ENCODE peak calls at places on chromosome X, in nine cellular contexts. One of them, this sample, is unnamed.

GRCh38 chrX:39445336-39445735 is 644.1 kb downstream of the MID1IP1 start:
- DNase-seq in sigmoid colon: no peak
- DNase-seq in prostate gland: peak; percentile 4
- DNase-seq in testis: peak; percentile 40
- DNase-seq in suprapubic skin: no peak
- DNase-seq in ovary: no peak
- DNase-seq in tibial nerve: no peak
- DNase-seq in heart left ventricle: no peak
- DNase-seq in right lobe of liver: no peak
- DNase-seq in this sample: no peak

GRCh38 chrX:9324676-9325075 is 140.2 kb upstream of the TBL1X start:
- DNase-seq in right lobe of liver: no peak
- DNase-seq in ovary: no peak
- DNase-seq in testis: no peak
- DNase-seq in prostate gland: no peak
- DNase-seq in heart left ventricle: no peak
- DNase-seq in tibial nerve: no peak
- DNase-seq in suprapubic skin: no peak
- DNase-seq in sigmoid colon: no peak
- DNase-seq in this sample: no peak

GRCh38 chrX:123695242-123695641 is 37.6 kb downstream of the THOC2 start:
- DNase-seq in sigmoid colon: no peak
- DNase-seq in right lobe of liver: no peak
- DNase-seq in testis: no peak
- DNase-seq in suprapubic skin: no peak
- DNase-seq in prostate gland: no peak
- DNase-seq in ovary: no peak
- DNase-seq in heart left ventricle: no peak
- DNase-seq in tibial nerve: no peak
- DNase-seq in this sample: no peak

GRCh38 chrX:132443736-132444135 is 45.1 kb downstream of the MBNL3 start:
- DNase-seq in suprapubic skin: no peak
- DNase-seq in heart left ventricle: no peak
- DNase-seq in sigmoid colon: no peak
- DNase-seq in ovary: no peak
- DNase-seq in testis: no peak
- DNase-seq in tibial nerve: no peak
- DNase-seq in prostate gland: no peak
- DNase-seq in right lobe of liver: no peak
- DNase-seq in this sample: no peak

GRCh38 chrX:15822922-15823321 is 31.7 kb downstream of the AP1S2 start:
- DNase-seq in tibial nerve: no peak
- DNase-seq in sigmoid colon: no peak
- DNase-seq in testis: no peak
- DNase-seq in right lobe of liver: no peak
- DNase-seq in prostate gland: no peak
- DNase-seq in suprapubic skin: no peak
- DNase-seq in heart left ventricle: no peak
- DNase-seq in ovary: no peak
- DNase-seq in this sample: no peak

GRCh38 chrX:78708171-78708570 is 39.3 kb upstream of the LPAR4 start:
- DNase-seq in sigmoid colon: no peak
- DNase-seq in ovary: no peak
- DNase-seq in testis: no peak
- DNase-seq in right lobe of liver: no peak
- DNase-seq in tibial nerve: no peak
- DNase-seq in prostate gland: no peak
- DNase-seq in suprapubic skin: no peak
- DNase-seq in heart left ventricle: no peak
- DNase-seq in this sample: no peak

GRCh38 chrX:51954592-51954991 is 61.2 kb downstream of the MAGED1 start:
- DNase-seq in heart left ventricle: no peak
- DNase-seq in ovary: no peak
- DNase-seq in right lobe of liver: no peak
- DNase-seq in prostate gland: no peak
- DNase-seq in suprapubic skin: no peak
- DNase-seq in testis: no peak
- DNase-seq in tibial nerve: no peak
- DNase-seq in sigmoid colon: no peak
- DNase-seq in this sample: no peak

GRCh38 chrX:29561417-29561816 is 653.9 kb upstream of the MAGEB2 start:
- DNase-seq in testis: no peak
- DNase-seq in sigmoid colon: no peak
- DNase-seq in ovary: no peak
- DNase-seq in heart left ventricle: no peak
- DNase-seq in suprapubic skin: no peak
- DNase-seq in prostate gland: no peak
- DNase-seq in right lobe of liver: no peak
- DNase-seq in tibial nerve: no peak
- DNase-seq in this sample: no peak

GRCh38 chrX:84318661-84319060 is 130.7 kb upstream of the RPS6KA6 start:
- DNase-seq in ovary: no peak
- DNase-seq in suprapubic skin: no peak
- DNase-seq in sigmoid colon: no peak
- DNase-seq in testis: no peak
- DNase-seq in heart left ventricle: no peak
- DNase-seq in right lobe of liver: no peak
- DNase-seq in tibial nerve: no peak
- DNase-seq in prostate gland: no peak
- DNase-seq in this sample: no peak

GRCh38 chrX:112761239-112762207 is 79.1 kb downstream of the AMOT start:
- DNase-seq in sigmoid colon: no peak
- DNase-seq in tibial nerve: no peak
- DNase-seq in ovary: no peak
- DNase-seq in heart left ventricle: no peak
- DNase-seq in suprapubic skin: no peak
- DNase-seq in prostate gland: no peak
- DNase-seq in testis: no peak
- DNase-seq in right lobe of liver: no peak
- DNase-seq in this sample: no peak

DNA sequence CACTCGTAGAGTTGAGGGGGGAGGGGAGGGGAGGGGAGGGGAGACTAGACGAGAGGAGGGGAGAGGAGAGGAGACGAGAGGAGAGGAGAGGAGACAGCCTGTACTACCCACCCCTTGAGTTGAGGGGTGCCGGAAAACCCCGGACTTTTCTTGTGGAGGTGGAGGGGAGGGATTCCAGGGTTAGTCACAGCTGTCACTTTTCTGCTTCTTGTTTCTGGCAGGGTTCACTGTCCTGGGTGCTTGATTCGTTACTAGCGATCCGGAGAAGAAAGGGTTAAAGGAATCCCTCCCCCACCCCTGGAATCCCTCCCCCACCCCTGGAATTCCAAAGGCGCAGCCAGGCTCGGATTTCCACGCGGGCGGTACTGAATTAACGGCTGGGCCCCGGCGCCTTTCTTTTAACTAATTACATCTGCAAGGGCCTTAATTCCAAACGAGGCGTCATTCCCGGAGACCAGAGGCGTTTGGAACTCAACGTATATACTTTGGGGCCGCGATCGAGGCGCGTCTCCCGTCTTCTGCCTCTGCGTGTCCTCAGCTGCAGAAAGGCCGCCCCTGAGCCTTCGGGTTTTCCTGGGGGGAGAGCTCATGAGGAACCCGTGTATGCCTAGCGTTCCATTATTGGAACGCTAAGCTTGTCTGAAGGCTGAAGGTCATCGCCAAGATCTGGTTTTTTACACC is 20.1 kb upstream of the CSF2RA start:
- DNase-seq in right lobe of liver: no peak
- DNase-seq in ovary: no peak
- DNase-seq in suprapubic skin: no peak
- DNase-seq in tibial nerve: no peak
- DNase-seq in prostate gland: no peak
- DNase-seq in testis: peak; percentile 46
- DNase-seq in heart left ventricle: no peak
- DNase-seq in sigmoid colon: no peak
- DNase-seq in this sample: no peak
- H3K4me3 ChIP-seq in right lobe of liver: no peak overlapping the region
- H3K4me3 ChIP-seq in ovary: no peak overlapping the region
- H3K4me3 ChIP-seq in suprapubic skin: peak overlapping the region; percentile 21
- H3K4me3 ChIP-seq in tibial nerve: peak overlapping the region; percentile 38
- H3K4me3 ChIP-seq in prostate gland: no peak overlapping the region
- H3K4me3 ChIP-seq in testis: no peak overlapping the region
- H3K4me3 ChIP-seq in heart left ventricle: peak overlapping the region; percentile 15
- H3K4me3 ChIP-seq in sigmoid colon: peak overlapping the region; percentile 27
- H3K4me3 ChIP-seq in this sample: no peak overlapping the region

GRCh38 chrX:46311581-46312120 is 233.6 kb downstream of the ZNF674 start:
- DNase-seq in testis: no peak
- DNase-seq in ovary: no peak
- DNase-seq in suprapubic skin: no peak
- DNase-seq in tibial nerve: no peak
- DNase-seq in sigmoid colon: no peak
- DNase-seq in heart left ventricle: no peak
- DNase-seq in right lobe of liver: no peak
- DNase-seq in prostate gland: no peak
- DNase-seq in this sample: no peak

GRCh38 chrX:46306103-46306502 is 239.1 kb downstream of the ZNF674 start:
- DNase-seq in testis: no peak
- DNase-seq in heart left ventricle: no peak
- DNase-seq in tibial nerve: no peak
- DNase-seq in sigmoid colon: no peak
- DNase-seq in right lobe of liver: no peak
- DNase-seq in suprapubic skin: no peak
- DNase-seq in ovary: no peak
- DNase-seq in prostate gland: peak; percentile 16
- DNase-seq in this sample: no peak

GRCh38 chrX:46310815-46311497 is 234.3 kb downstream of the ZNF674 start:
- DNase-seq in tibial nerve: no peak
- DNase-seq in prostate gland: no peak
- DNase-seq in heart left ventricle: no peak
- DNase-seq in right lobe of liver: no peak
- DNase-seq in sigmoid colon: no peak
- DNase-seq in testis: no peak
- DNase-seq in suprapubic skin: no peak
- DNase-seq in ovary: no peak
- DNase-seq in this sample: no peak

GRCh38 chrX:46305431-46305830 is 239.8 kb downstream of the ZNF674 start:
- DNase-seq in sigmoid colon: no peak
- DNase-seq in tibial nerve: no peak
- DNase-seq in suprapubic skin: no peak
- DNase-seq in right lobe of liver: no peak
- DNase-seq in ovary: no peak
- DNase-seq in prostate gland: no peak
- DNase-seq in heart left ventricle: no peak
- DNase-seq in testis: no peak
- DNase-seq in this sample: no peak

DNA sequence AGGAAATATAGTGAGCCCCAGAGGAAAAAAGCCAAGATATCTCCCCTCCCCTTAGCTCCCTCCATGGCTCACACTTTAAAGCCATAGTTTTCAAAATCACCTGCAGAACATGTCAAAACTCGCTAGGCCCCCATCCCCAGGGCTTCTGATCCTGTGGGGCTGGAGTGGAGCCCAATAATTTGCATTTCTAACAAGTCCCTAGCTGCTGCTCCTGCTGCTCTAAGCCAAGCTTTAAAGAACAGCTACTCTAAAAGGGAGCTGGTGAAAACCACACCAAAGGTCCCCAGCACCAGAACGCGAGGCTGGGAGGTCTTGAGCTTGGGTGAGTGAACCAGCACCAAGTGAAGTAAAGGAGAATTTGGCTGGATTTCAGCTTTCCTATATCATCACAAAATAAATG is 237.1 kb downstream of the ZNF674 start:
- DNase-seq in tibial nerve: no peak
- DNase-seq in ovary: no peak
- DNase-seq in suprapubic skin: no peak
- DNase-seq in heart left ventricle: no peak
- DNase-seq in testis: no peak
- DNase-seq in sigmoid colon: no peak
- DNase-seq in prostate gland: no peak
- DNase-seq in right lobe of liver: no peak
- DNase-seq in this sample: no peak
- H3K27ac ChIP-seq in tibial nerve: no peak overlapping the region
- H3K27ac ChIP-seq in ovary: no peak overlapping the region
- H3K27ac ChIP-seq in suprapubic skin: no peak overlapping the region
- H3K27ac ChIP-seq in heart left ventricle: no peak overlapping the region
- H3K27ac ChIP-seq in testis: no peak overlapping the region
- H3K27ac ChIP-seq in sigmoid colon: no peak overlapping the region
- H3K27ac ChIP-seq in prostate gland: no peak overlapping the region
- H3K27ac ChIP-seq in right lobe of liver: no peak overlapping the region
- H3K27ac ChIP-seq in this sample: no peak overlapping the region

GRCh38 chrX:56563231-56564116 is at the start of gene UBQLN2:
- DNase-seq in suprapubic skin: peak; percentile 80
- DNase-seq in ovary: peak; percentile 86
- DNase-seq in tibial nerve: peak; percentile 64
- DNase-seq in right lobe of liver: peak; percentile 86
- DNase-seq in sigmoid colon: peak; percentile 92
- DNase-seq in testis: peak; percentile 86
- DNase-seq in prostate gland: peak; percentile 79
- DNase-seq in heart left ventricle: peak; percentile 86
- DNase-seq in this sample: peak; percentile 78
- TF ChIP-seq POLR2A in suprapubic skin: peak; percentile 73
- TF ChIP-seq POLR2A in ovary: peak; percentile 76
- TF ChIP-seq POLR2A in tibial nerve: peak; percentile 64
- TF ChIP-seq POLR2A in right lobe of liver: peak; percentile 77
- TF ChIP-seq POLR2A in sigmoid colon: peak; percentile 68
- TF ChIP-seq POLR2A in testis: peak; percentile 15
- TF ChIP-seq POLR2A in prostate gland: peak; percentile 74
- TF ChIP-seq POLR2A in heart left ventricle: peak; percentile 60
- TF ChIP-seq POLR2A in this sample: peak; percentile 57

GRCh38 chrX:75784689-75785491 is at the start of gene MAGEE2:
- DNase-seq in ovary: no peak
- DNase-seq in suprapubic skin: no peak
- DNase-seq in sigmoid colon: no peak
- DNase-seq in right lobe of liver: no peak
- DNase-seq in testis: peak; percentile 15
- DNase-seq in tibial nerve: no peak
- DNase-seq in heart left ventricle: no peak
- DNase-seq in prostate gland: no peak
- DNase-seq in this sample: peak; percentile 21
- H3K4me3 ChIP-seq in ovary: no peak within 1 kb of the TSS
- H3K4me3 ChIP-seq in suprapubic skin: peak within 1 kb of the TSS; percentile 40
- H3K4me3 ChIP-seq in sigmoid colon: peak within 1 kb of the TSS; percentile 40
- H3K4me3 ChIP-seq in right lobe of liver: no peak within 1 kb of the TSS
- H3K4me3 ChIP-seq in testis: no peak within 1 kb of the TSS
- H3K4me3 ChIP-seq in tibial nerve: peak within 1 kb of the TSS; percentile 47
- H3K4me3 ChIP-seq in heart left ventricle: peak within 1 kb of the TSS; percentile 31
- H3K4me3 ChIP-seq in prostate gland: peak within 1 kb of the TSS; percentile 16
- H3K4me3 ChIP-seq in this sample: peak within 1 kb of the TSS; percentile 24

GRCh38 chrX:20433376-20433775 is 166.7 kb upstream of the RPS6KA3 start:
- DNase-seq in prostate gland: no peak
- DNase-seq in sigmoid colon: no peak
- DNase-seq in tibial nerve: no peak
- DNase-seq in ovary: no peak
- DNase-seq in suprapubic skin: no peak
- DNase-seq in heart left ventricle: no peak
- DNase-seq in testis: no peak
- DNase-seq in right lobe of liver: no peak
- DNase-seq in this sample: no peak
- H3K27ac ChIP-seq in prostate gland: no peak overlapping the region
- H3K27ac ChIP-seq in sigmoid colon: no peak overlapping the region
- H3K27ac ChIP-seq in tibial nerve: no peak overlapping the region
- H3K27ac ChIP-seq in ovary: no peak overlapping the region
- H3K27ac ChIP-seq in suprapubic skin: no peak overlapping the region
- H3K27ac ChIP-seq in heart left ventricle: no peak overlapping the region
- H3K27ac ChIP-seq in testis: no peak overlapping the region
- H3K27ac ChIP-seq in right lobe of liver: no peak overlapping the region
- H3K27ac ChIP-seq in this sample: no peak overlapping the region

GRCh38 chrX:70133303-70134115 is at the start of gene IGBP1:
- DNase-seq in heart left ventricle: peak; percentile 81
- DNase-seq in suprapubic skin: peak; percentile 87
- DNase-seq in testis: peak; percentile 92
- DNase-seq in ovary: peak; percentile 81
- DNase-seq in prostate gland: peak; percentile 79
- DNase-seq in sigmoid colon: peak; percentile 89
- DNase-seq in right lobe of liver: peak; percentile 67
- DNase-seq in tibial nerve: peak; percentile 47
- DNase-seq in this sample: peak; percentile 80
- TF ChIP-seq POLR2A in heart left ventricle: no peak
- TF ChIP-seq POLR2A in suprapubic skin: no peak
- TF ChIP-seq POLR2A in testis: no peak
- TF ChIP-seq POLR2A in ovary: peak; percentile 29
- TF ChIP-seq POLR2A in prostate gland: no peak
- TF ChIP-seq POLR2A in sigmoid colon: peak; percentile 29
- TF ChIP-seq POLR2A in right lobe of liver: peak; percentile 47
- TF ChIP-seq POLR2A in tibial nerve: no peak
- TF ChIP-seq POLR2A in this sample: no peak

This sample was measured in uterus.